ENCODE peak calls at places on chromosome 2, in five cellular contexts. K, V, R, N and B are unnamed samples.
A peak's percentile ranks its signal among the peaks of the same experiment; 100 is the strongest.

GRCh38 chr2:3379339-3379646 is 201 bp upstream of the TRAPPC12 start:
- DNase-seq in K (no peak), V (no peak), R (no peak), N (no peak), B (no peak)

GRCh38 chr2:12796617-12797016 is 79.9 kb downstream of the TRIB2 start:
- DNase-seq in K (no peak), V (peak; percentile 71), R (peak; percentile 20), N (no peak), B (no peak)

GRCh38 chr2:97735161-97735561 is 21.8 kb downstream of the ZAP70 start:
- DNase-seq in K (no peak), V (no peak), R (no peak), N (no peak), B (no peak)

GRCh38 chr2:203869207-203869606 is 1.6 kb downstream of the CTLA4 start:
- DNase-seq in K (no peak), V (no peak), R (no peak), N (no peak), B (no peak)

GRCh38 chr2:10911291-10912075 is at the start of gene KCNF1:
- DNase-seq in K (no peak), V (peak; percentile 69), R (no peak), N (no peak), B (no peak)

GRCh38 chr2:239264838-239265651 is 135.8 kb downstream of the HDAC4 start:
- DNase-seq in K (peak; percentile 42), V (peak; percentile 57), R (peak; percentile 36), N (peak; percentile 77), B (peak; percentile 96)

GRCh38 chr2:226583715-226584114 is 215.9 kb downstream of the IRS1 start:
- DNase-seq in K (no peak), V (peak; percentile 85), R (no peak), N (no peak), B (no peak)

GRCh38 chr2:219453691-219454131 is 19.1 kb downstream of the SPEG start:
- DNase-seq in K (peak; percentile 75), V (peak; percentile 95), R (peak; percentile 60), N (peak; percentile 35), B (no peak)

GRCh38 chr2:230758566-230759480 is 46.2 kb downstream of the CAB39 start:
- DNase-seq in K (no peak), V (peak; percentile 91), R (no peak), N (no peak), B (no peak)

GRCh38 chr2:69734040-69734611 is 7.8 kb upstream of the ANXA4 start:
- DNase-seq in K (no peak), V (peak; percentile 58), R (peak; percentile 27), N (no peak), B (no peak)

GRCh38 chr2:240462704-240463273 is 27.3 kb downstream of the GPC1 start:
- DNase-seq in K (peak; percentile 4), V (no peak), R (no peak), N (no peak), B (no peak)

GRCh38 chr2:8457620-8458255 is 224.1 kb upstream of the ID2 start:
- DNase-seq in K (peak; percentile 71), V (no peak), R (no peak), N (no peak), B (no peak)

GRCh38 chr2:165274698-165275097 is 35.5 kb downstream of the SCN2A start:
- DNase-seq in K (peak; percentile 20), V (peak; percentile 13), R (peak; percentile 73), N (peak; percentile 55), B (no peak)

GRCh38 chr2:55175254-55176093 is 56.6 kb downstream of the CLHC1 start:
- DNase-seq in K (no peak), V (peak; percentile 80), R (no peak), N (no peak), B (peak; percentile 48)

DNA sequence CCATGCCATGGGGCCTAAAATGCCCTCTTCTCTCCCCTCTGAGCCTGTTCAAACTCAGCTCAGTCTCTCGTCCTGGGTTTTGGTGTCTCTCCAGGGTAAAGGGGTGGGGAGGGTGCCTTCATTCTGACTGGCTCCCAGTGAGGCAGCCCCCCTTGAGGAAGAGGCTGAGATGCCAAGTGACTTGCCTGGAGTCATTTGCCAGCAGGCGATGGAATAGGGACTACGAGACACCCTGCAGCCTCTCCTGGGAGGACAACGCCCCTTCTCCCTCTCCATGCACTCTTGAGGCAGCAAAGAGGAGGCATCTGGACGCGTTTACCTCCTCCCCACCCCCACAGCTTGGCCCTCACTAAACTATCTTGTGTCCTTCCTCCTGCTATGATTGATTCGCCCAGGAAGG is 765 bp upstream of the STON1 start:
- DNase-seq in K (no peak), V (no peak), R (no peak), N (no peak), B (no peak)
- H3K4me3 ChIP-seq in K (no peak overlapping the region), V (peak overlapping the region; percentile 94), R (no peak overlapping the region), N (no peak overlapping the region), B (no peak overlapping the region)

GRCh38 chr2:101692037-101692436 is 5.5 kb upstream of the MAP4K4 start:
- DNase-seq in K (no peak), V (no peak), R (no peak), N (no peak), B (no peak)

GRCh38 chr2:101696272-101697123 is 1.0 kb upstream of the MAP4K4 start:
- DNase-seq in K (peak; percentile 33), V (peak; percentile 36), R (peak; percentile 26), N (peak; percentile 38), B (no peak)

GRCh38 chr2:101697124-101697793 is at the start of gene MAP4K4:
- DNase-seq in K (peak; percentile 78), V (peak; percentile 91), R (peak; percentile 82), N (peak; percentile 81), B (peak; percentile 77)

GRCh38 chr2:101692766-101693165 is 4.7 kb upstream of the MAP4K4 start:
- DNase-seq in K (no peak), V (peak; percentile 52), R (no peak), N (no peak), B (no peak)

GRCh38 chr2:101693991-101694588 is 3.4 kb upstream of the MAP4K4 start:
- DNase-seq in K (no peak), V (no peak), R (no peak), N (no peak), B (no peak)
- H3K4me3 ChIP-seq in K (no peak overlapping the region), V (no peak overlapping the region), R (no peak overlapping the region), N (no peak overlapping the region), B (no peak overlapping the region)

DNA sequence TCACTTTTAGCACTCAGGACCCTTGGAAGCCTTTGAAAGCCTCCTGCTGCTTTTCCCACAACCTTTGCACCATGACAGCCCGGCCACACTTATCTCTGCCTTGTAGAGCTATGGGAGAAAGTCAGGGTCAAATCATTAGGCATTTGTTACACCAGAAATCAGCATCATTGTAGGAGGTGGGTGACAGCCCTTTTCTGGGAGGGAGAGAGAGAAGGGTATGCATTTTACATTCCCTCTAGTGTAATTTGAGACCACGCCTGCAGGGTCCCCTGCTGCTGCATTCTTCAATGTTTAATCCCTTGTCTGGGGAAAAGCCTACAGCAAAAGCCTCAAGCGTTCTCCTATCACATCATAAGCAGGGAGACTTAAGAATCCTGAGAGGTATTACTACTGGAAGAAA is 766.8 kb upstream of the FAM98A start:
- DNase-seq in K (no peak), V (no peak), R (no peak), N (no peak), B (no peak)
- H3K4me3 ChIP-seq in K (no peak overlapping the region), V (no peak overlapping the region), R (no peak overlapping the region), N (no peak overlapping the region), B (no peak overlapping the region)

GRCh38 chr2:105712166-105712915 is 32.4 kb upstream of the NCK2 start:
- DNase-seq in K (no peak), V (peak; percentile 65), R (no peak), N (no peak), B (no peak)

GRCh38 chr2:105711394-105711793 is 33.3 kb upstream of the NCK2 start:
- DNase-seq in K (peak; percentile 18), V (no peak), R (no peak), N (no peak), B (no peak)

GRCh38 chr2:105718846-105719432 is 25.8 kb upstream of the NCK2 start:
- DNase-seq in K (no peak), V (no peak), R (no peak), N (no peak), B (no peak)

GRCh38 chr2:105712981-105713596 is 31.6 kb upstream of the NCK2 start:
- DNase-seq in K (no peak), V (peak; percentile 64), R (no peak), N (no peak), B (no peak)

GRCh38 chr2:105714141-105714540 is 30.6 kb upstream of the NCK2 start:
- DNase-seq in K (no peak), V (no peak), R (no peak), N (no peak), B (no peak)
- H3K4me3 ChIP-seq in K (no peak overlapping the region), V (no peak overlapping the region), R (no peak overlapping the region), N (no peak overlapping the region), B (no peak overlapping the region)

DNA sequence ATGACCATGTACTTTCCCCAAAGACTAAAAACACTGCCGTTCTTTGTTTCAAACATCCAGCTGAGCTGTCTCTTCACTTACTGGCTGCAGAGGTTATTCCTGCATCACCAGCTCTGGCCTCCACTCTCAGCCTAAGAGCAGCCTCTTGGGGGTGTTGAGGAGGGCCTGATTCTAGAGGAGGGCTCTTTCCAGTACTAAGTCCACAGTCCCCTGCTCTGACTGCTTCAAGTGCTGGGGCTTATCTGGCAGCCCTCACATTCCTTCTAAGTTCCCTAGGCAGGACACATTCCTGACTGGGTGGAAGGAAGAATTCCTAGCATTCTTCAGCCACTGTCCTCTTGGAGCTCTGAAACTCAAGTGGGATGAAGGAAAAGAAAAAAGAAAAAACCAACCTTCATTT is 32.9 kb upstream of the EHBP1 start:
- DNase-seq in K (no peak), V (peak; percentile 90), R (no peak), N (no peak), B (no peak)
- H3K4me3 ChIP-seq in K (no peak overlapping the region), V (no peak overlapping the region), R (no peak overlapping the region), N (no peak overlapping the region), B (no peak overlapping the region)

DNA sequence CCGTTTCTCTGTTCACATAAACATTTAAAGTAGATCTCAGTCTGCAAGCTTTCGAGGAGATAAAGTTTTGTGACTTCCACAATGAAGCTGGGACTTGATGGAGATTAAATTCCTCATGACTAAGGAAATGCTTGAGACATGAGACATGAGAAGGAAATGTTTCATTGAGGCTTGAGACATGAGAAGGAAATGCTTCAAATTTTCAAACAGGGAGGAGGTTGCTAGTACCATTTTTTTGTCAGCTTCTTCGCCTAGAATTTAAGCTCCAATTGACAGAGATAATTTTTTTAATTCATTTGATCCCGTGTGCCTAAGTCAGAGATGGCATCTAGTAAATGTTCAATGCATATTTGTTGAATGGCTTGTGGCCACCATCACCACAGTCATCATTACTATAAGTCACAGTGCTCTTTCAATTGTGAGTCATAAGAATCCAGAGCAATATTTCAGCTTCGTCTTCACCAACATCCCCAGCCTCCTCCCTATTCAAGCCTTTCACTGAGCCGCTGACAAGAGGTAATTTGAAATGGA is 543 bp upstream of the MARCHF4 start:
- DNase-seq in K (no peak), V (peak; percentile 79), R (no peak), N (no peak), B (no peak)
- H3K4me3 ChIP-seq in K (no peak overlapping the region), V (no peak overlapping the region), R (no peak overlapping the region), N (no peak overlapping the region), B (no peak overlapping the region)

DNA sequence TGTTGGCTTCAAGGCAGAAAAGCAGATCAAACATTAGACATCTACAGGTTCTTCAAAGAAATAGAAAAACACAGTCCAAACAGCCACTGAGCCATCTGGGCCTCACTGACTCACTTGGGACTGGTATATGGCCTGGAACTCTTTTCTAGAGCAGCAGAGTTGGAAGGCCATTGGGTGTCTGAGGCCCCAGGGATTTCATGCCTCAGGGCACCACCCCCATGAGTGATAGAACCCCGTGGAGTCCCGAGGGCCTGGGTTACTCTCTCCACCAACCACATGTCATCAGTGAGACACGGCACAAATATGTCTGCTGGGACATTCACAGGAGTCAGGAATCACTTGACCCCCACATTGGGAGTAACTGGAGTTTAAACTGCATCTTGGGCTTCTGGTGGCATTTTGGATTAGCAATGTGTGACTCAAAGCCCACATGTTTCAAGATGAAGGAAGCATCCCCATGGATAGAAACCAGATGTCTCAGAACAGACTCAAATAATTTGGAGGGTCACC is 44.0 kb downstream of the CAPN13 start:
- DNase-seq in K (no peak), V (no peak), R (no peak), N (no peak), B (no peak)
- H3K4me3 ChIP-seq in K (no peak overlapping the region), V (no peak overlapping the region), R (no peak overlapping the region), N (no peak overlapping the region), B (no peak overlapping the region)